ENCODE peak calls at places on chromosome 1, in four cellular contexts. N is HT1080, P is activated T-cell treated with anti-CD3 and anti-CD28 coated beads for 48 hours, C is anterior cingulate cortex. A is an unnamed sample.

GRCh38 chr1:99264201-99265021 is at the start of gene PLPPR4:
- DNase-seq in C (peak; percentile 68), N (no peak), P (no peak), A (peak; percentile 71)

GRCh38 chr1:41540886-41541591 is 56.6 kb upstream of the EDN2 start:
- DNase-seq in N (peak; percentile 67), C (no peak), P (no peak), A (no peak)

GRCh38 chr1:183194527-183195145 is 8.6 kb downstream of the LAMC2 start:
- DNase-seq in P (no peak), C (no peak), N (peak; percentile 74), A (no peak)

GRCh38 chr1:84997667-84998600 is 1.0 kb upstream of the MCOLN2 start:
- DNase-seq in N (no peak), P (no peak), C (no peak), A (no peak)

GRCh38 chr1:89990976-89991831 is 3.7 kb upstream of the ZNF326 start:
- DNase-seq in C (no peak), N (peak; percentile 34), P (no peak), A (no peak)

GRCh38 chr1:8328271-8328670 is 10.4 kb downstream of the SLC45A1 start:
- DNase-seq in N (no peak), P (no peak), C (no peak), A (no peak)

GRCh38 chr1:171142081-171142450 is 43.0 kb upstream of the FMO2 start:
- DNase-seq in N (no peak), C (no peak), P (no peak), A (no peak)

GRCh38 chr1:82534996-82535395 is 734.3 kb downstream of the ADGRL2 start:
- DNase-seq in C (no peak), N (no peak), P (no peak), A (no peak)

GRCh38 chr1:153357076-153357852 is 390 bp upstream of the S100A9 start:
- DNase-seq in C (no peak), N (no peak), P (no peak), A (no peak)

GRCh38 chr1:17460265-17460664 is 20.8 kb upstream of the RCC2 start:
- DNase-seq in C (no peak), P (no peak), N (peak; percentile 77), A (no peak)

GRCh38 chr1:180953291-180953747 is 40.6 kb downstream of the KIAA1614 start:
- DNase-seq in P (no peak), N (no peak), C (no peak), A (no peak)

GRCh38 chr1:39955547-39956539 is 898 bp downstream of the MFSD2A start:
- DNase-seq in P (peak; percentile 38), N (peak; percentile 57), C (no peak), A (no peak)